ENCODE peak calls at places on chromosomes 1 and 21, in four cellular contexts. R, G, K and M are unnamed samples.

GRCh38 chr1:228154685-228155571 is 5.2 kb downstream of the GJC2 start:
- DNase-seq in R (no peak), G (no peak), K (no peak), M (no peak)

GRCh38 chr1:223144431-223144830 is 1.4 kb upstream of the TLR5 start:
- DNase-seq in R (no peak), G (no peak), K (no peak), M (no peak)

GRCh38 chr1:219573158-219573557 is 39.7 kb downstream of the ZC3H11B start:
- DNase-seq in R (no peak), G (no peak), K (no peak), M (no peak)

GRCh38 chr1:224996266-224996665 is 66.8 kb downstream of the DNAH14 start:
- DNase-seq in R (no peak), G (no peak), K (no peak), M (no peak)

GRCh38 chr1:81834268-81834667 is 33.5 kb downstream of the ADGRL2 start:
- DNase-seq in R (no peak), G (no peak), K (no peak), M (no peak)

GRCh38 chr1:29793101-29793546 is 556.8 kb downstream of the PTPRU start:
- DNase-seq in R (peak; percentile 69), G (peak; percentile 74), K (peak; percentile 62), M (peak; percentile 67)

GRCh38 chr1:145858238-145858936 is 494 bp downstream of the PIAS3 start:
- DNase-seq in R (peak; percentile 82), G (no peak), K (peak; percentile 43), M (peak; percentile 48)

GRCh38 chr1:25006770-25007169 is 76.7 kb upstream of the RUNX3 start:
- DNase-seq in R (no peak), G (no peak), K (no peak), M (no peak)

GRCh38 chr1:55694297-55694696 is 479.1 kb upstream of the USP24 start:
- DNase-seq in R (no peak), G (no peak), K (no peak), M (peak; percentile 4)

GRCh38 chr1:206739411-206740076 is 31.0 kb upstream of the IL19 start:
- DNase-seq in R (no peak), G (no peak), K (no peak), M (no peak)

GRCh38 chr21:42839271-42840231 is 39.8 kb downstream of the WDR4 start:
- DNase-seq in R (peak; percentile 19), G (no peak), K (no peak), M (no peak)
- TF ChIP-seq PHF8 in R (no peak), G (no peak), K (no peak), M (no peak)

GRCh38 chr1:40155910-40156309 is 5.3 kb upstream of the RLF start:
- DNase-seq in R (no peak), G (no peak), K (no peak), M (no peak)

GRCh38 chr1:40162791-40163441 is 1.7 kb downstream of the RLF start:
- DNase-seq in R (peak; percentile 32), G (no peak), K (no peak), M (no peak)

GRCh38 chr1:40161888-40162397 is 756 bp downstream of the RLF start:
- DNase-seq in R (no peak), G (no peak), K (no peak), M (no peak)

GRCh38 chr1:40160806-40161124 is 422 bp upstream of the RLF start:
- DNase-seq in R (no peak), G (no peak), K (no peak), M (no peak)

GRCh38 chr1:40161125-40161887 is at the start of gene RLF:
- DNase-seq in R (peak; percentile 95), G (peak; percentile 87), K (peak; percentile 73), M (peak; percentile 92)
- TF ChIP-seq CTCF in R (no peak), G (no peak), K (no peak), M (no peak)

GRCh38 chr21:33427051-33427450 is 23.8 kb downstream of the IFNGR2 start:
- DNase-seq in R (no peak), G (no peak), K (no peak), M (no peak)

GRCh38 chr21:33424214-33424613 is 21.0 kb downstream of the IFNGR2 start:
- DNase-seq in R (no peak), G (no peak), K (no peak), M (no peak)

GRCh38 chr21:33421713-33422393 is 18.6 kb downstream of the IFNGR2 start:
- DNase-seq in R (no peak), G (peak; percentile 42), K (no peak), M (no peak)

GRCh38 chr21:33428669-33429068 is 25.5 kb downstream of the IFNGR2 start:
- DNase-seq in R (no peak), G (no peak), K (no peak), M (no peak)

GRCh38 chr21:33425825-33426224 is 22.6 kb downstream of the IFNGR2 start:
- DNase-seq in R (no peak), G (peak; percentile 46), K (no peak), M (no peak)
- TF ChIP-seq KDM1A in R (no peak), G (no peak), K (no peak), M (no peak)

GRCh38 chr1:244858357-244858756 is 6.0 kb downstream of the HNRNPU start:
- DNase-seq in R (no peak), G (no peak), K (no peak), M (no peak)
- TF ChIP-seq PHF8 in R (no peak), G (no peak), K (no peak), M (no peak)

GRCh38 chr1:247923941-247924340 is 748 bp upstream of the OR2AJ1 start:
- DNase-seq in R (no peak), G (no peak), K (no peak), M (no peak)
- TF ChIP-seq CTCF in R (no peak), G (no peak), K (no peak), M (no peak)

GRCh38 chr1:236018885-236019453 is 45.9 kb downstream of the NID1 start:
- DNase-seq in R (no peak), G (no peak), K (no peak), M (no peak)
- TF ChIP-seq KDM1A in R (no peak), G (no peak), K (no peak), M (no peak)

GRCh38 chr1:174052621-174053020 is 30.5 kb upstream of the RC3H1 start:
- DNase-seq in R (no peak), G (no peak), K (no peak), M (no peak)
- TF ChIP-seq PHF8 in R (no peak), G (no peak), K (no peak), M (no peak)